ENCODE peak calls at places on chromosomes 5 and 9, in nine cellular contexts. One of them, this sample, is unnamed.
A peak's percentile ranks its signal among the peaks of the same experiment; 100 is the strongest.

GRCh38 chr9:92612292-92612691 is 57.6 kb downstream of the IPPK start:
- DNase-seq in anterior cingulate cortex: no peak
- DNase-seq in T-helper 1 cell: no peak
- DNase-seq in ureter: no peak
- DNase-seq in activated gamma-delta T cell treated with Interleukin-2 at 50 U/mL for 16 hours: no peak
- DNase-seq in amygdala: no peak
- DNase-seq in stimulated activated CD4-positive, alpha-beta T cell treated with anti-CD3 and anti-CD28 coated beads, Interleukin-1b, Interleukin-23, amount 100 ng/mL, for 24 hours: no peak
- DNase-seq in activated T-helper 1 cell treated with anti-CD3 and anti-CD28 coated beads, Interleukin-12 subunit alpha, Interleukin-12 subunit beta, Interleukin-2, Interleukin-4 antibody, amounts not matched to agents 30 ng/mL and 10 ng/mL and 1 ng/mL, durations not matched to agents 14 hours and 24 hours and 36 hours: no peak
- DNase-seq in activated naive CD4-positive, alpha-beta T cell treated with anti-CD3 and anti-CD28 coated beads for 36 hours: no peak
- DNase-seq in this sample: no peak

GRCh38 chr9:79745752-79746336 is 174.1 kb downstream of the TLE4 start:
- DNase-seq in T-helper 1 cell: no peak
- DNase-seq in stimulated activated CD4-positive, alpha-beta T cell treated with anti-CD3 and anti-CD28 coated beads, Interleukin-1b, Interleukin-23, amount 100 ng/mL, for 24 hours: no peak
- DNase-seq in activated T-helper 1 cell treated with anti-CD3 and anti-CD28 coated beads, Interleukin-12 subunit alpha, Interleukin-12 subunit beta, Interleukin-2, Interleukin-4 antibody, amounts not matched to agents 30 ng/mL and 10 ng/mL and 1 ng/mL, durations not matched to agents 14 hours and 24 hours and 36 hours: no peak
- DNase-seq in amygdala: no peak
- DNase-seq in anterior cingulate cortex: no peak
- DNase-seq in ureter: no peak
- DNase-seq in activated naive CD4-positive, alpha-beta T cell treated with anti-CD3 and anti-CD28 coated beads for 36 hours: no peak
- DNase-seq in activated gamma-delta T cell treated with Interleukin-2 at 50 U/mL for 16 hours: no peak
- DNase-seq in this sample: no peak

GRCh38 chr5:137607771-137608170 is 108.6 kb upstream of the SPOCK1 start:
- DNase-seq in activated naive CD4-positive, alpha-beta T cell treated with anti-CD3 and anti-CD28 coated beads for 36 hours: no peak
- DNase-seq in stimulated activated CD4-positive, alpha-beta T cell treated with anti-CD3 and anti-CD28 coated beads, Interleukin-1b, Interleukin-23, amount 100 ng/mL, for 24 hours: no peak
- DNase-seq in activated T-helper 1 cell treated with anti-CD3 and anti-CD28 coated beads, Interleukin-12 subunit alpha, Interleukin-12 subunit beta, Interleukin-2, Interleukin-4 antibody, amounts not matched to agents 30 ng/mL and 10 ng/mL and 1 ng/mL, durations not matched to agents 14 hours and 24 hours and 36 hours: no peak
- DNase-seq in T-helper 1 cell: no peak
- DNase-seq in activated gamma-delta T cell treated with Interleukin-2 at 50 U/mL for 16 hours: no peak
- DNase-seq in anterior cingulate cortex: no peak
- DNase-seq in amygdala: no peak
- DNase-seq in ureter: no peak
- DNase-seq in this sample: no peak

GRCh38 chr5:93675458-93676450 is 65.6 kb downstream of the POU5F2 start:
- DNase-seq in stimulated activated CD4-positive, alpha-beta T cell treated with anti-CD3 and anti-CD28 coated beads, Interleukin-1b, Interleukin-23, amount 100 ng/mL, for 24 hours: no peak
- DNase-seq in anterior cingulate cortex: no peak
- DNase-seq in ureter: no peak
- DNase-seq in T-helper 1 cell: no peak
- DNase-seq in amygdala: no peak
- DNase-seq in activated T-helper 1 cell treated with anti-CD3 and anti-CD28 coated beads, Interleukin-12 subunit alpha, Interleukin-12 subunit beta, Interleukin-2, Interleukin-4 antibody, amounts not matched to agents 30 ng/mL and 10 ng/mL and 1 ng/mL, durations not matched to agents 14 hours and 24 hours and 36 hours: no peak
- DNase-seq in activated naive CD4-positive, alpha-beta T cell treated with anti-CD3 and anti-CD28 coated beads for 36 hours: no peak
- DNase-seq in activated gamma-delta T cell treated with Interleukin-2 at 50 U/mL for 16 hours: no peak
- DNase-seq in this sample: no peak

GRCh38 chr9:38018964-38019602 is 49.9 kb downstream of the SHB start:
- DNase-seq in activated naive CD4-positive, alpha-beta T cell treated with anti-CD3 and anti-CD28 coated beads for 36 hours: no peak
- DNase-seq in amygdala: peak; percentile 35
- DNase-seq in stimulated activated CD4-positive, alpha-beta T cell treated with anti-CD3 and anti-CD28 coated beads, Interleukin-1b, Interleukin-23, amount 100 ng/mL, for 24 hours: no peak
- DNase-seq in ureter: peak; percentile 64
- DNase-seq in anterior cingulate cortex: no peak
- DNase-seq in activated gamma-delta T cell treated with Interleukin-2 at 50 U/mL for 16 hours: no peak
- DNase-seq in T-helper 1 cell: no peak
- DNase-seq in activated T-helper 1 cell treated with anti-CD3 and anti-CD28 coated beads, Interleukin-12 subunit alpha, Interleukin-12 subunit beta, Interleukin-2, Interleukin-4 antibody, amounts not matched to agents 30 ng/mL and 10 ng/mL and 1 ng/mL, durations not matched to agents 14 hours and 24 hours and 36 hours: no peak
- DNase-seq in this sample: peak; percentile 63

GRCh38 chr5:73171495-73171894 is 1.5 kb upstream of the TMEM174 start:
- DNase-seq in activated gamma-delta T cell treated with Interleukin-2 at 50 U/mL for 16 hours: no peak
- DNase-seq in activated naive CD4-positive, alpha-beta T cell treated with anti-CD3 and anti-CD28 coated beads for 36 hours: no peak
- DNase-seq in anterior cingulate cortex: no peak
- DNase-seq in activated T-helper 1 cell treated with anti-CD3 and anti-CD28 coated beads, Interleukin-12 subunit alpha, Interleukin-12 subunit beta, Interleukin-2, Interleukin-4 antibody, amounts not matched to agents 30 ng/mL and 10 ng/mL and 1 ng/mL, durations not matched to agents 14 hours and 24 hours and 36 hours: no peak
- DNase-seq in amygdala: no peak
- DNase-seq in stimulated activated CD4-positive, alpha-beta T cell treated with anti-CD3 and anti-CD28 coated beads, Interleukin-1b, Interleukin-23, amount 100 ng/mL, for 24 hours: no peak
- DNase-seq in T-helper 1 cell: no peak
- DNase-seq in ureter: no peak
- DNase-seq in this sample: no peak

GRCh38 chr5:141101059-141101458 is 786 bp downstream of the PCDHB3 start:
- DNase-seq in amygdala: no peak
- DNase-seq in T-helper 1 cell: no peak
- DNase-seq in ureter: no peak
- DNase-seq in activated gamma-delta T cell treated with Interleukin-2 at 50 U/mL for 16 hours: no peak
- DNase-seq in stimulated activated CD4-positive, alpha-beta T cell treated with anti-CD3 and anti-CD28 coated beads, Interleukin-1b, Interleukin-23, amount 100 ng/mL, for 24 hours: no peak
- DNase-seq in anterior cingulate cortex: no peak
- DNase-seq in activated naive CD4-positive, alpha-beta T cell treated with anti-CD3 and anti-CD28 coated beads for 36 hours: no peak
- DNase-seq in activated T-helper 1 cell treated with anti-CD3 and anti-CD28 coated beads, Interleukin-12 subunit alpha, Interleukin-12 subunit beta, Interleukin-2, Interleukin-4 antibody, amounts not matched to agents 30 ng/mL and 10 ng/mL and 1 ng/mL, durations not matched to agents 14 hours and 24 hours and 36 hours: no peak
- DNase-seq in this sample: peak; percentile 4

GRCh38 chr9:127344373-127344995 is 52.5 kb upstream of the SLC2A8 start:
- DNase-seq in activated T-helper 1 cell treated with anti-CD3 and anti-CD28 coated beads, Interleukin-12 subunit alpha, Interleukin-12 subunit beta, Interleukin-2, Interleukin-4 antibody, amounts not matched to agents 30 ng/mL and 10 ng/mL and 1 ng/mL, durations not matched to agents 14 hours and 24 hours and 36 hours: no peak
- DNase-seq in amygdala: no peak
- DNase-seq in activated gamma-delta T cell treated with Interleukin-2 at 50 U/mL for 16 hours: no peak
- DNase-seq in stimulated activated CD4-positive, alpha-beta T cell treated with anti-CD3 and anti-CD28 coated beads, Interleukin-1b, Interleukin-23, amount 100 ng/mL, for 24 hours: no peak
- DNase-seq in ureter: no peak
- DNase-seq in activated naive CD4-positive, alpha-beta T cell treated with anti-CD3 and anti-CD28 coated beads for 36 hours: no peak
- DNase-seq in T-helper 1 cell: no peak
- DNase-seq in anterior cingulate cortex: no peak
- DNase-seq in this sample: no peak

GRCh38 chr9:18238254-18238653 is 235.7 kb upstream of the ADAMTSL1 start:
- DNase-seq in activated T-helper 1 cell treated with anti-CD3 and anti-CD28 coated beads, Interleukin-12 subunit alpha, Interleukin-12 subunit beta, Interleukin-2, Interleukin-4 antibody, amounts not matched to agents 30 ng/mL and 10 ng/mL and 1 ng/mL, durations not matched to agents 14 hours and 24 hours and 36 hours: no peak
- DNase-seq in amygdala: no peak
- DNase-seq in stimulated activated CD4-positive, alpha-beta T cell treated with anti-CD3 and anti-CD28 coated beads, Interleukin-1b, Interleukin-23, amount 100 ng/mL, for 24 hours: no peak
- DNase-seq in ureter: no peak
- DNase-seq in anterior cingulate cortex: no peak
- DNase-seq in activated gamma-delta T cell treated with Interleukin-2 at 50 U/mL for 16 hours: no peak
- DNase-seq in T-helper 1 cell: no peak
- DNase-seq in activated naive CD4-positive, alpha-beta T cell treated with anti-CD3 and anti-CD28 coated beads for 36 hours: no peak
- DNase-seq in this sample: no peak

GRCh38 chr9:14372437-14373318 is 58.7 kb upstream of the NFIB start:
- DNase-seq in ureter: no peak
- DNase-seq in T-helper 1 cell: no peak
- DNase-seq in stimulated activated CD4-positive, alpha-beta T cell treated with anti-CD3 and anti-CD28 coated beads, Interleukin-1b, Interleukin-23, amount 100 ng/mL, for 24 hours: no peak
- DNase-seq in activated naive CD4-positive, alpha-beta T cell treated with anti-CD3 and anti-CD28 coated beads for 36 hours: no peak
- DNase-seq in anterior cingulate cortex: no peak
- DNase-seq in activated T-helper 1 cell treated with anti-CD3 and anti-CD28 coated beads, Interleukin-12 subunit alpha, Interleukin-12 subunit beta, Interleukin-2, Interleukin-4 antibody, amounts not matched to agents 30 ng/mL and 10 ng/mL and 1 ng/mL, durations not matched to agents 14 hours and 24 hours and 36 hours: no peak
- DNase-seq in amygdala: no peak
- DNase-seq in activated gamma-delta T cell treated with Interleukin-2 at 50 U/mL for 16 hours: no peak
- DNase-seq in this sample: peak; percentile 21

GRCh38 chr5:142110046-142110531 is 1.5 kb downstream of the NDFIP1 start:
- DNase-seq in stimulated activated CD4-positive, alpha-beta T cell treated with anti-CD3 and anti-CD28 coated beads, Interleukin-1b, Interleukin-23, amount 100 ng/mL, for 24 hours: no peak
- DNase-seq in T-helper 1 cell: no peak
- DNase-seq in anterior cingulate cortex: no peak
- DNase-seq in activated T-helper 1 cell treated with anti-CD3 and anti-CD28 coated beads, Interleukin-12 subunit alpha, Interleukin-12 subunit beta, Interleukin-2, Interleukin-4 antibody, amounts not matched to agents 30 ng/mL and 10 ng/mL and 1 ng/mL, durations not matched to agents 14 hours and 24 hours and 36 hours: no peak
- DNase-seq in activated gamma-delta T cell treated with Interleukin-2 at 50 U/mL for 16 hours: no peak
- DNase-seq in amygdala: no peak
- DNase-seq in ureter: no peak
- DNase-seq in activated naive CD4-positive, alpha-beta T cell treated with anti-CD3 and anti-CD28 coated beads for 36 hours: peak; percentile 48
- DNase-seq in this sample: no peak

GRCh38 chr5:149656576-149657182 is 73.4 kb upstream of the PPARGC1B start:
- DNase-seq in stimulated activated CD4-positive, alpha-beta T cell treated with anti-CD3 and anti-CD28 coated beads, Interleukin-1b, Interleukin-23, amount 100 ng/mL, for 24 hours: no peak
- DNase-seq in activated naive CD4-positive, alpha-beta T cell treated with anti-CD3 and anti-CD28 coated beads for 36 hours: peak; percentile 67
- DNase-seq in T-helper 1 cell: no peak
- DNase-seq in amygdala: no peak
- DNase-seq in activated T-helper 1 cell treated with anti-CD3 and anti-CD28 coated beads, Interleukin-12 subunit alpha, Interleukin-12 subunit beta, Interleukin-2, Interleukin-4 antibody, amounts not matched to agents 30 ng/mL and 10 ng/mL and 1 ng/mL, durations not matched to agents 14 hours and 24 hours and 36 hours: no peak
- DNase-seq in ureter: no peak
- DNase-seq in activated gamma-delta T cell treated with Interleukin-2 at 50 U/mL for 16 hours: no peak
- DNase-seq in anterior cingulate cortex: no peak
- DNase-seq in this sample: peak; percentile 88

This sample was measured in NCI-H345.